ENCODE peak calls at places on chromosome 16, in four cellular contexts. One of them, this sample, is unnamed.

GRCh38 chr16:75267631-75268264 is 16.3 kb upstream of the BCAR1 start:
- DNase-seq in IMR-90: peak; percentile 53
- DNase-seq in H9: no peak
- DNase-seq in mesendoderm: peak; percentile 63
- DNase-seq in this sample: peak; percentile 64

GRCh38 chr16:11671271-11671670 is 3.0 kb downstream of the SNN start:
- DNase-seq in IMR-90: no peak
- DNase-seq in H9: no peak
- DNase-seq in mesendoderm: no peak
- DNase-seq in this sample: no peak

GRCh38 chr16:48961546-48961945 is 320.1 kb downstream of the CBLN1 start:
- DNase-seq in IMR-90: no peak
- DNase-seq in H9: no peak
- DNase-seq in mesendoderm: no peak
- DNase-seq in this sample: peak; percentile 25

GRCh38 chr16:67525176-67525860 is 3.3 kb upstream of the RIPOR1 start:
- DNase-seq in IMR-90: peak; percentile 37
- DNase-seq in H9: no peak
- DNase-seq in mesendoderm: no peak
- DNase-seq in this sample: no peak

GRCh38 chr16:8660841-8661301 is 13.5 kb upstream of the ABAT start:
- DNase-seq in IMR-90: peak; percentile 58
- DNase-seq in H9: peak; percentile 84
- DNase-seq in mesendoderm: peak; percentile 84
- DNase-seq in this sample: peak; percentile 83

GRCh38 chr16:82924075-82924854 is 297.5 kb downstream of the CDH13 start:
- DNase-seq in IMR-90: no peak
- DNase-seq in H9: no peak
- DNase-seq in mesendoderm: peak; percentile 17
- DNase-seq in this sample: no peak

GRCh38 chr16:81521141-81521626 is 76.6 kb downstream of the CMIP start:
- DNase-seq in IMR-90: no peak
- DNase-seq in H9: no peak
- DNase-seq in mesendoderm: peak; percentile 49
- DNase-seq in this sample: no peak

GRCh38 chr16:88790312-88791150 is 5.5 kb upstream of the PIEZO1 start:
- DNase-seq in IMR-90: peak; percentile 24
- DNase-seq in H9: no peak
- DNase-seq in mesendoderm: no peak
- DNase-seq in this sample: no peak

GRCh38 chr16:66510711-66511614 is 39.0 kb downstream of the TK2 start:
- DNase-seq in IMR-90: no peak
- DNase-seq in H9: no peak
- DNase-seq in mesendoderm: no peak
- DNase-seq in this sample: no peak

GRCh38 chr16:48193846-48194245 is 38.1 kb upstream of the ABCC12 start:
- DNase-seq in IMR-90: no peak
- DNase-seq in H9: no peak
- DNase-seq in mesendoderm: no peak
- DNase-seq in this sample: no peak

GRCh38 chr16:79089735-79090284 is 510.7 kb downstream of the MAF start:
- DNase-seq in IMR-90: no peak
- DNase-seq in H9: no peak
- DNase-seq in mesendoderm: no peak
- DNase-seq in this sample: no peak

GRCh38 chr16:17251496-17251895 is 219.3 kb downstream of the XYLT1 start:
- DNase-seq in IMR-90: no peak
- DNase-seq in H9: no peak
- DNase-seq in mesendoderm: no peak
- DNase-seq in this sample: no peak

GRCh38 chr16:79628501-79628975 is 28.0 kb upstream of the MAF start:
- DNase-seq in IMR-90: peak; percentile 19
- DNase-seq in H9: no peak
- DNase-seq in mesendoderm: peak; percentile 21
- DNase-seq in this sample: peak; percentile 35

GRCh38 chr16:88810868-88811599 is 694 bp downstream of the APRT start:
- DNase-seq in IMR-90: peak; percentile 69
- DNase-seq in H9: peak; percentile 38
- DNase-seq in mesendoderm: peak; percentile 57
- DNase-seq in this sample: peak; percentile 17

GRCh38 chr16:72950669-72951068 is 97.3 kb downstream of the ZFHX3 start:
- DNase-seq in IMR-90: no peak
- DNase-seq in H9: no peak
- DNase-seq in mesendoderm: no peak
- DNase-seq in this sample: no peak

GRCh38 chr16:9330036-9330545 is 238.6 kb downstream of the HAPSTR1 start:
- DNase-seq in IMR-90: no peak
- DNase-seq in H9: peak; percentile 4
- DNase-seq in mesendoderm: no peak
- DNase-seq in this sample: no peak

GRCh38 chr16:56279132-56279531 is 87.8 kb downstream of the GNAO1 start:
- DNase-seq in IMR-90: no peak
- DNase-seq in H9: no peak
- DNase-seq in mesendoderm: no peak
- DNase-seq in this sample: no peak

GRCh38 chr16:85471469-85472431 is 141.4 kb upstream of the GSE1 start:
- DNase-seq in IMR-90: no peak
- DNase-seq in H9: no peak
- DNase-seq in mesendoderm: no peak
- DNase-seq in this sample: peak; percentile 94

GRCh38 chr16:30488764-30489595 is 16.4 kb downstream of the ITGAL start:
- DNase-seq in IMR-90: no peak
- DNase-seq in H9: peak; percentile 62
- DNase-seq in mesendoderm: peak; percentile 46
- DNase-seq in this sample: peak; percentile 84

GRCh38 chr16:64311241-64311640 is 810.6 kb downstream of the CDH11 start:
- DNase-seq in IMR-90: no peak
- DNase-seq in H9: no peak
- DNase-seq in mesendoderm: no peak
- DNase-seq in this sample: no peak

GRCh38 chr16:29674188-29674587 is 4.8 kb upstream of the QPRT start:
- DNase-seq in IMR-90: peak; percentile 40
- DNase-seq in H9: no peak
- DNase-seq in mesendoderm: no peak
- DNase-seq in this sample: no peak

GRCh38 chr16:9489823-9490467 is 398.5 kb downstream of the HAPSTR1 start:
- DNase-seq in IMR-90: no peak
- DNase-seq in H9: no peak
- DNase-seq in mesendoderm: no peak
- DNase-seq in this sample: no peak

GRCh38 chr16:83336630-83337029 is 471.1 kb upstream of the HSBP1 start:
- DNase-seq in IMR-90: peak; percentile 75
- DNase-seq in H9: no peak
- DNase-seq in mesendoderm: no peak
- DNase-seq in this sample: no peak

GRCh38 chr16:28880589-28880915 is 2.3 kb downstream of the ATP2A1 start:
- DNase-seq in IMR-90: no peak
- DNase-seq in H9: peak; percentile 49
- DNase-seq in mesendoderm: no peak
- DNase-seq in this sample: no peak

GRCh38 chr16:90008708-90009145 is 10.5 kb downstream of the DBNDD1 start:
- DNase-seq in IMR-90: peak; percentile 16
- DNase-seq in H9: no peak
- DNase-seq in mesendoderm: no peak
- DNase-seq in this sample: no peak

GRCh38 chr16:20822451-20823128 is 16.3 kb downstream of the REXO5 start:
- DNase-seq in IMR-90: no peak
- DNase-seq in H9: no peak
- DNase-seq in mesendoderm: no peak
- DNase-seq in this sample: no peak

GRCh38 chr16:26413780-26414179 is 652.9 kb upstream of the C16orf82 start:
- DNase-seq in IMR-90: no peak
- DNase-seq in H9: no peak
- DNase-seq in mesendoderm: no peak
- DNase-seq in this sample: no peak

GRCh38 chr16:20301840-20302239 is 25.5 kb downstream of the GP2 start:
- DNase-seq in IMR-90: no peak
- DNase-seq in H9: no peak
- DNase-seq in mesendoderm: peak; percentile 40
- DNase-seq in this sample: no peak

GRCh38 chr16:88665148-88665547 is 2.3 kb upstream of the MVD start:
- DNase-seq in IMR-90: no peak
- DNase-seq in H9: no peak
- DNase-seq in mesendoderm: no peak
- DNase-seq in this sample: no peak

GRCh38 chr16:56848056-56848936 is 16.7 kb upstream of the SLC12A3 start:
- DNase-seq in IMR-90: peak; percentile 79
- DNase-seq in H9: no peak
- DNase-seq in mesendoderm: no peak
- DNase-seq in this sample: no peak

GRCh38 chr16:10083301-10083700 is 98.9 kb downstream of the GRIN2A start:
- DNase-seq in IMR-90: no peak
- DNase-seq in H9: no peak
- DNase-seq in mesendoderm: no peak
- DNase-seq in this sample: no peak

GRCh38 chr16:12871784-12872183 is 29.6 kb upstream of the SHISA9 start:
- DNase-seq in IMR-90: no peak
- DNase-seq in H9: no peak
- DNase-seq in mesendoderm: no peak
- DNase-seq in this sample: no peak

DNA sequence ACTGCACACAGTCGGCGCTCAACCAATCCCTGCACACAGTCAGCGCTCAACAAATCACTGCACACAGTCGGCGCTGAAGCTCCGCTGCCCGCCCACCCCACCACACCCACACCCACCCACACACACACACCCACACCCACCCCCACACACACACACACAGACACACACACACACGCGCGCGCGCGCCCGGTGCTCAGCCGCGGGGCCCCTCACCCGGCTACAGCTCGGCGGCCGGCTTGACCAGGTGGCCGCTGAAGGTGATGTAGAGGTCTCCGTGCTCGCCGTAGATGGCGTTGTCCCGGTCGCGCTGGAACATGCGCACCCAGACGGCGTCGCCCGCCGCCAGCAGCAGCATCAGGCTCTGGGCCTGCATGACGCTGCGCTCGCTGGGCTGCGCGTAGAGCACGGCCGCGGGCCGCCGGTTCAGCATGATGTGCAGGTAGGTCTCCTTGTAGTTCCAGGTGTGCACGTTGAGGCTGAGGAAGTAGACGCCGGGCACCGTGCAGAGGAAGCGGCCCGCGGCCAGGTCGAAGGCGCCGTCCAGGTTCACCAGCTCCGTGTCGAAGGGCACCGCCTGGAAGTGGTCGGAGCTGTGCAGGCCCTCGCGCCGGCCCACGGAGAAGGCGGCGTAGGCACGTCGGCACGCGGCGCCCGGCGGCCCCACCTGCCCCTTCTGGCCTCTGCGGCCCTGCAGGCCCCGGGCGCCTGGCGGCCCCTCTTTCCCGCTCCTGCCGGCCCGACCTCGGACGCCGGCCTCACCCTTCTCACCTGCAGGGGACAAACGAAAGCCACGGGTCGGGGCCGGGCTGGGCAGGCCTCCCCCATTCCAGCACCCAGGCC is 2.5 kb downstream of the C1QTNF8 start:
- DNase-seq in IMR-90: no peak
- DNase-seq in H9: peak; percentile 77
- DNase-seq in mesendoderm: peak; percentile 62
- DNase-seq in this sample: peak; percentile 40
- H3K18ac ChIP-seq in IMR-90: no peak overlapping the region
- H3K18ac ChIP-seq in H9: no peak overlapping the region
- H3K18ac ChIP-seq in mesendoderm: no peak overlapping the region
- H3K18ac ChIP-seq in this sample: no peak overlapping the region

GRCh38 chr16:1039762-1040161 is 32.8 kb upstream of the SSTR5 start:
- DNase-seq in IMR-90: no peak
- DNase-seq in H9: no peak
- DNase-seq in mesendoderm: no peak
- DNase-seq in this sample: peak; percentile 43

GRCh38 chr16:1040346-1040745 is 32.2 kb upstream of the SSTR5 start:
- DNase-seq in IMR-90: no peak
- DNase-seq in H9: no peak
- DNase-seq in mesendoderm: no peak
- DNase-seq in this sample: no peak

GRCh38 chr16:1037023-1037933 is 35.3 kb upstream of the SSTR5 start:
- DNase-seq in IMR-90: peak; percentile 10
- DNase-seq in H9: no peak
- DNase-seq in mesendoderm: peak; percentile 55
- DNase-seq in this sample: no peak

GRCh38 chr16:1037934-1038257 is 34.7 kb upstream of the SSTR5 start:
- DNase-seq in IMR-90: no peak
- DNase-seq in H9: no peak
- DNase-seq in mesendoderm: no peak
- DNase-seq in this sample: no peak

DNA sequence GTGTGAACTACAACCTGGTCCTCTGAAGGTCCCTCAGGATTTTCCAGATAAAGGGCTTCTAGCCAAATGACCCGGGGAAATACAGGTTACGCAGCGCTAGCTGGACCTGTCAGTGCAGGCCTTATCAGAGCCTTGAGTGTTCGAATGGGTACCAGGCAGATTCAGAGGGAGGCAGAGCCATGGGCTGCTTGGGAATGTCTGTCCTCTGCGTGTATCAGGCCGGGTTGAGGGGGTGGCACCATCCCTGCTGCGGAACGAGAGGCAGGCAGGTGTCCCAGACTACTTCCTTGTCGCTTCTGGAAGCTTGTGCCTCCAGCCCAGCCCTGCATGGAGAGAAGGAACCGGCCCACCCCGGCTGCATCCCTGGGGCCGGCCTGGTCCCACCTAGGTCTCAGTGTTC is 33.6 kb upstream of the SSTR5 start:
- DNase-seq in IMR-90: no peak
- DNase-seq in H9: no peak
- DNase-seq in mesendoderm: no peak
- DNase-seq in this sample: no peak
- H3K18ac ChIP-seq in IMR-90: no peak overlapping the region
- H3K18ac ChIP-seq in H9: no peak overlapping the region
- H3K18ac ChIP-seq in mesendoderm: no peak overlapping the region
- H3K18ac ChIP-seq in this sample: no peak overlapping the region

DNA sequence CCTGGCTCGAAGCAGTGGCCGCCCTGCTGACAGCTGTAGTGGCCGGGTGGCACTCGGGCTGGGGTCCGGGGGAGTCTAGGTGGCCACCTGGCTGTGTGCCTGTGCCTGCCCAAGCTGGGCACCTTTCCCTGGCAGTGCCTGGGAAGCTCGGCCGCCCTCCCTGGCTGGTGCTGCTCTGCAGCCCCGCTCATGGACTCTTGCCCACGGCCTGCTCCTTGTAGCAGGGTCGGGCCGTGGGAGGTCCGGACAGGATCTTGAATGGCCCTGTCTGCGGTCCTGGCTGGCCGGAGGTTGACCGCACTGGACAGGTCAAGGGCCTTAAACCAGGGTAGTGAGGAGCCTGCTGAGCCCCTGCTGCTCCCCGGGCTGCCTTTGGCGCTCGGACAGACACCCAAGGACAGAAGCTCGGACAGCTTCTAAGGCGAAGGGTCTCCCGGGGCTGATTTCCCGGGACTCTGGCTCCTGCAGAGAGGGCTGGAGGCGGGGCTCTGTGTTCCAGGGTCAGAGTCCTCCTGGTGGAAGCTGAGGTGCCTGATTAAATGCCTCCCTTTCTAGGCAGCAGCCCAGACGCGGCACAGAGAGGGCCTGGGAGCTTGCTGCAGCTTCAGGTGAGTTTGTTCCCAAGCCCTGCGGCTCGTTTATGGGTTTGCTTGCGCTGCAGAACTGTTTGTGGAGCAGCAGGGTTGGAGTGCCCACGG is 6.0 kb downstream of the CAPN15 start:
- DNase-seq in IMR-90: no peak
- DNase-seq in H9: peak; percentile 56
- DNase-seq in mesendoderm: no peak
- DNase-seq in this sample: no peak
- H3K18ac ChIP-seq in IMR-90: no peak overlapping the region
- H3K18ac ChIP-seq in H9: no peak overlapping the region
- H3K18ac ChIP-seq in mesendoderm: no peak overlapping the region
- H3K18ac ChIP-seq in this sample: peak overlapping the region; percentile 26

GRCh38 chr16:58028541-58029070 is 3.1 kb downstream of the MMP15 start:
- DNase-seq in IMR-90: no peak
- DNase-seq in H9: peak; percentile 53
- DNase-seq in mesendoderm: peak; percentile 46
- DNase-seq in this sample: no peak
- H3K18ac ChIP-seq in IMR-90: no peak overlapping the region
- H3K18ac ChIP-seq in H9: peak overlapping the region; percentile 33
- H3K18ac ChIP-seq in mesendoderm: no peak overlapping the region
- H3K18ac ChIP-seq in this sample: no peak overlapping the region